ENCODE peak calls at places on chromosome 7, in seven cellular contexts. S is thyroid gland, N is heart left ventricle, W is prostate gland, I is IMR-90, K is endothelial cell of umbilical vein, C is esophagus muscularis mucosa. A is an unnamed sample.

GRCh38 chr7:123580406-123581161 is 21.0 kb upstream of the ASB15 start:
- DNase-seq in N (no peak), C (no peak), I (peak), W (no peak), S (peak), K (peak), A (peak)

GRCh38 chr7:134736381-134736780 is 43.1 kb upstream of the CALD1 start:
- DNase-seq in I (no peak), N (no peak), S (no peak), C (no peak), W (no peak), K (no peak), A (no peak)

GRCh38 chr7:36630112-36630650 is 94.1 kb downstream of the AOAH start:
- DNase-seq in N (no peak), I (no peak), S (no peak), K (no peak), C (no peak), W (no peak), A (no peak)

GRCh38 chr7:47806701-47807103 is 141.6 kb downstream of the PKD1L1 start:
- DNase-seq in I (no peak), N (no peak), K (peak), C (no peak), W (no peak), S (no peak), A (peak)

GRCh38 chr7:103857435-103857834 is 132.0 kb downstream of the RELN start:
- DNase-seq in C (no peak), I (no peak), W (no peak), K (no peak), N (no peak), S (no peak), A (no peak)

GRCh38 chr7:138898255-138898654 is 82.9 kb downstream of the KIAA1549 start:
- DNase-seq in K (peak), C (no peak), W (no peak), N (no peak), I (no peak), S (no peak), A (no peak)

GRCh38 chr7:134495546-134495945 is 31.8 kb upstream of the AKR1B10 start:
- DNase-seq in C (no peak), S (no peak), N (no peak), W (no peak), I (no peak), K (no peak), A (no peak)

GRCh38 chr7:38506004-38506403 is 125.2 kb downstream of the AMPH start:
- DNase-seq in W (no peak), I (no peak), S (no peak), K (no peak), C (no peak), N (no peak), A (no peak)

GRCh38 chr7:101126651-101127459 is at the start of gene SERPINE1:
- DNase-seq in C (peak), N (peak), K (peak), S (peak), I (peak), W (peak), A (peak)

GRCh38 chr7:65731562-65732035 is 141.3 kb upstream of the VKORC1L1 start:
- DNase-seq in K (peak), N (no peak), S (peak), W (peak), I (no peak), C (no peak), A (no peak)

GRCh38 chr7:741850-742249 is 14.8 kb upstream of the PRKAR1B start:
- DNase-seq in S (no peak), I (no peak), C (no peak), K (no peak), N (peak), W (no peak), A (peak)

GRCh38 chr7:46714904-46715303 is 793.8 kb upstream of the IGFBP3 start:
- DNase-seq in C (no peak), K (no peak), S (no peak), I (no peak), W (no peak), N (no peak), A (no peak)

GRCh38 chr7:128215281-128215680 is 25.8 kb upstream of the LEP start:
- DNase-seq in S (no peak), C (no peak), I (peak), K (no peak), W (no peak), N (no peak), A (no peak)

GRCh38 chr7:115676080-115676479 is 354.5 kb downstream of the TFEC start:
- DNase-seq in W (peak), N (no peak), C (no peak), I (peak), K (peak), S (no peak), A (peak)

GRCh38 chr7:106176414-106177294 is 64.5 kb upstream of the SYPL1 start:
- DNase-seq in K (peak), I (peak), W (peak), C (peak), N (peak), S (peak), A (peak)

GRCh38 chr7:28957064-28957821 is 887 bp downstream of the TRIL start:
- DNase-seq in I (no peak), S (peak), K (peak), W (peak), C (peak), N (peak), A (peak)

GRCh38 chr7:158805937-158806336 is 23.4 kb downstream of the ESYT2 start:
- DNase-seq in N (no peak), C (no peak), S (no peak), W (no peak), K (no peak), I (no peak), A (no peak)

GRCh38 chr7:150428671-150429451 is 21.6 kb upstream of the GIMAP8 start:
- DNase-seq in S (peak), C (no peak), N (peak), K (no peak), W (peak), I (peak), A (no peak)

GRCh38 chr7:139452948-139453672 is 30.4 kb downstream of the KLRG2 start:
- DNase-seq in C (no peak), I (peak), K (peak), W (no peak), N (no peak), S (peak), A (no peak)

GRCh38 chr7:80480566-80480965 is 31.3 kb downstream of the GNAT3 start:
- DNase-seq in W (no peak), C (no peak), I (peak), S (no peak), N (no peak), K (no peak), A (no peak)

GRCh38 chr7:82841828-82842227 is 320.9 kb downstream of the PCLO start:
- DNase-seq in N (no peak), C (no peak), K (no peak), W (no peak), I (no peak), S (no peak), A (no peak)
- TF ChIP-seq POLR2A in N (no peak), C (no peak), K (no peak), W (no peak), I (no peak), S (no peak), A (no peak)

GRCh38 chr7:34830390-34830789 is 172.4 kb downstream of the NPSR1 start:
- DNase-seq in C (no peak), I (no peak), W (no peak), K (no peak), S (no peak), N (no peak), A (no peak)
- TF ChIP-seq CTCF in C (no peak), I (no peak), W (no peak), K (no peak), S (no peak), N (no peak), A (no peak)

DNA sequence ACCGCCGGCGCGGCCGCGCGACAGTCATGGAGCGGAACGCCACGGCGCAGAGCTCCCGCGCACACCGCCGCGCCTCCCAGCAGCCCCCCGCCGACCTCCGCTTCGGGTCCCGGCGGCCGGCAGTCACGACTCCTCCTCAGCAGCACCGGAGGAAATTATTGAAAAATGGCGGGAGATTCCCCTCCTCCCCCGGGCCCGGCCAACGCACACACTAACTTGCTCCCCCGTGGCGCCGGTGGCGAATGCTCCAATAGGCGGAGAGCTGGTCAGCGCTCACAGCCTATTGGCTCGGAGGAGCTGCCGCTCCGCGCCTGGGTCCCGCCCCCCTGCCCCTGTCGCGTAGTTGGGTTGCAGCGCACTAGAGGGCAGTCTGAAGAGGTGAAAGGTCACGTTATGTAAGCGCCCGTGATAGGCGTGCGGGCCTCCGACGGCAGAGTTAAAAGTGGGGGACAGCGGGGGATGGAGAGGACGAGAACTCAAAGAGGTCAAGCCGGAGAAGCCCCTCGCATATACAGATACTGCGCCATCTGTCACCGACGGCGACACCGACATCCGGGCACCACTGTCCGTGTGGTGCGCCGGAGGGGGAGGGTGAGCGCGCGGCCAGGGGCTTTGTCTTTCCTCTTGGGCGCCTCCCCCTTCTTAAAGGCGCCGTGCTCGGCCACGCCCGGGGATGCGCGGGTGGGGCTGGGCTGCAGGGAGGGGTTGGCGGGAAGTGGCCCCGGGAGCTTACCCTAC is at the start of gene BAZ1B:
- DNase-seq in N (peak), S (peak), K (peak), W (peak), C (peak), I (peak), A (peak)
- TF ChIP-seq POLR2A in N (peak), S (peak), K (no peak), W (peak), C (no peak), I (no peak), A (peak)

GRCh38 chr7:148884299-148885022 is 370 bp upstream of the EZH2 start:
- DNase-seq in I (peak), K (peak), C (peak), W (peak), S (peak), N (peak), A (peak)
- TF ChIP-seq CTCF in I (no peak), K (no peak), C (no peak), W (no peak), S (no peak), N (no peak), A (no peak)

GRCh38 chr7:30349170-30349569 is 64.8 kb downstream of the ZNRF2 start:
- DNase-seq in N (no peak), C (no peak), I (no peak), W (no peak), S (no peak), K (no peak), A (no peak)

GRCh38 chr7:30347226-30348082 is 63.1 kb downstream of the ZNRF2 start:
- DNase-seq in I (peak), K (no peak), W (no peak), C (no peak), N (no peak), S (no peak), A (no peak)

GRCh38 chr7:30349816-30350215 is 65.4 kb downstream of the ZNRF2 start:
- DNase-seq in N (no peak), C (no peak), S (no peak), I (no peak), W (no peak), K (no peak), A (no peak)

GRCh38 chr7:30351274-30351673 is 66.9 kb downstream of the ZNRF2 start:
- DNase-seq in K (no peak), N (no peak), S (no peak), W (no peak), I (no peak), C (no peak), A (no peak)

DNA sequence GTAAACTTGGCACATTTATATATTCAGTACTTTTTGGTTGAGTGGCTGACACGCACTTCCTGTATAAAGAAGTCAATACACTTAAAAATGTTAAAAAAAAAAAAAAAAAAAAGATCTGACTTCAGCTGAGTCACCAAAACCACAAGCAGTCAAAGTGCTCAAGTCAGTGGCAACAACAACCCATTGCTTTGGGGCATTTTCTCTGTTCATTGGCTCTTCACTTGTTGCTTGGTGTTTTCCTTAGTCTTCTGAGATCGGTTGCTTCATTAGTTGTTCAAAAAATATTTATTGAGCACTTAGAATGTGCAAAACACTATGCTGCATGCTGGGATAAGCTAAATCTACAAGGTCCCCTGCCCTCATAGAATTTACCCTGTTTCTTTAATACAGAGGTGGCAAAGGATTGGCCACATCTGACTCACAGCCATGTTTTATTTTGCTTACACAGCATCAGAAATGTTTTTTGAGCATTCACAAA is 63.7 kb downstream of the ZNRF2 start:
- DNase-seq in S (peak), N (no peak), I (peak), C (no peak), W (no peak), K (peak), A (no peak)
- TF ChIP-seq POLR2A in S (no peak), N (no peak), I (no peak), C (no peak), W (no peak), K (no peak), A (no peak)

GRCh38 chr7:2732959-2733584 is 45.1 kb downstream of the AMZ1 start:
- DNase-seq in W (peak), S (no peak), C (no peak), K (peak), I (peak), N (peak), A (peak)
- TF ChIP-seq CTCF in W (no peak), S (no peak), C (no peak), K (no peak), I (no peak), N (no peak), A (peak)

DNA sequence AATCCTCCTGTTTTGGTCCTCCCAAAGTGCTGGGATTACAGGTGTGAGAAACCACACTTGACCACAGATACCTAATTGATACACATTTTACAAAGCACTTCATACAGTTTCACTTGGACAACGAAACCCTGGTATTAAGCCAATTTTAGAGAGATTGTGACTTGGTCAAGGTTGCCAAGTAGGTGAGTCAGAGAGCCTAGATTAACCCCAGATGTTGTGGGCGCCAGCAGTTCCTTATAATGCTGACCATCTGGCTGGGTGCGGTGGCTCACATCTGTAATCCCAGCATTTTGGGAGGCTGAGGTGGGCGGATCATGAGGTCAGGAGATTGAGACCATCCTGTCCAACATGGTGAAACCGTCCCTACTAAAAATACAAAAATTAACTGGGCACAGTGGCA is 4.9 kb upstream of the PHKG1 start:
- DNase-seq in I (peak), S (peak), C (no peak), K (peak), N (no peak), W (no peak), A (no peak)
- TF ChIP-seq POLR2A in I (no peak), S (no peak), C (no peak), K (no peak), N (no peak), W (no peak), A (no peak)

GRCh38 chr7:84125654-84126053 is 68.9 kb downstream of the SEMA3A start:
- DNase-seq in K (no peak), N (no peak), S (no peak), I (no peak), W (no peak), C (no peak), A (no peak)
- TF ChIP-seq CTCF in K (no peak), N (no peak), S (no peak), I (no peak), W (no peak), C (no peak), A (no peak)

DNA sequence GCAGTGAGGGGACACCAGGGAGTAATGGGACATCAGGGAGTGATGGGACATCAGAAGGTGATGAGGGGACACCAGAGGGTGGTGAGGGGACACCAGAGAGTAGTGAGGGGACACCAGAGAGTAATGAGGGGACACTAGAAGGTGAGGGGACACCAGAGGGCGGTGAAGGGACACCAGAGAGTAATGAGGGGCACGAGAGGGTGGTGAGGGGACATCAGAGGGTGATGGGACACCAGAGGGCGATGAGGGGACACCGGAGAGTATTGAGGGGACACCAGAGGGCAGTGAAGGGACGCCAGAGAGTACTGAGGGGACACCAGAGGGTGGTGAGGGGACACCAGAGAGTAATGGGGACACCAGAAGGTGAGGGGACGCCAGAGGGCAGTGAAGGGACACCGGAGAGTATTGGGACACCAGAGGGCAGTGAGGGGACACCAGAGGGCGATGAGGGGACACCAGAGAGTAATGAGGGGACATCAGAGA is 10.5 kb downstream of the NACAD start:
- DNase-seq in N (no peak), S (no peak), C (no peak), I (no peak), W (no peak), K (no peak), A (no peak)
- TF ChIP-seq POLR2A in N (no peak), S (no peak), C (no peak), I (no peak), W (no peak), K (no peak), A (no peak)